ENCODE peak calls at places on chromosomes 1 and 21, in five cellular contexts. T, N, H, F and Z are unnamed samples. For H3K4me1 and H3K9me3, the result is how much of the 10 kb centered on the place peaks cover.

GRCh38 chr1:223271085-223271781 is 92.7 kb downstream of the SUSD4 start:
- DNase-seq in T (no peak), N (no peak), H (peak), F (no peak), Z (no peak)

GRCh38 chr21:45747802-45748445 is 104.4 kb downstream of the PCBP3 start:
- DNase-seq in T (no peak), N (peak), H (no peak), F (no peak), Z (no peak)

GRCh38 chr21:27569831-27570230 is 602.9 kb upstream of the ADAMTS5 start:
- DNase-seq in T (no peak), N (no peak), H (no peak), F (no peak), Z (no peak)

GRCh38 chr1:203807211-203807610 is 11.8 kb downstream of the ZBED6 start:
- DNase-seq in T (no peak), N (peak), H (no peak), F (no peak), Z (no peak)

GRCh38 chr1:224737353-224737727 is 121.2 kb downstream of the CNIH3 start:
- DNase-seq in T (no peak), N (no peak), H (no peak), F (no peak), Z (no peak)

GRCh38 chr1:183185941-183186490 is at the start of gene LAMC2:
- DNase-seq in T (no peak), N (peak), H (peak), F (no peak), Z (no peak)

GRCh38 chr1:58781541-58782307 is 2.1 kb downstream of the JUN start:
- DNase-seq in T (no peak), N (peak), H (peak), F (peak), Z (peak)

GRCh38 chr1:236602171-236602570 is 2.1 kb downstream of the HEATR1 start:
- DNase-seq in T (no peak), N (no peak), H (no peak), F (no peak), Z (no peak)

GRCh38 chr1:10109372-10109771 is 76.6 kb downstream of the UBE4B start:
- DNase-seq in T (no peak), N (no peak), H (no peak), F (no peak), Z (no peak)

GRCh38 chr1:60428161-60428560 is 354.6 kb upstream of the C1orf87 start:
- DNase-seq in T (no peak), N (no peak), H (no peak), F (no peak), Z (no peak)

GRCh38 chr1:111366256-111366655 is 61.3 kb downstream of the OVGP1 start:
- DNase-seq in T (no peak), N (peak), H (no peak), F (no peak), Z (no peak)

GRCh38 chr1:188027613-188028012 is 1198.9 kb downstream of the PLA2G4A start:
- DNase-seq in T (no peak), N (peak), H (no peak), F (no peak), Z (no peak)

GRCh38 chr1:240122639-240123604 is 31.2 kb downstream of the FMN2 start:
- DNase-seq in T (no peak), N (peak), H (peak), F (no peak), Z (no peak)

GRCh38 chr1:65509912-65510680 is 89.6 kb downstream of the LEPR start:
- DNase-seq in T (no peak), N (peak), H (no peak), F (no peak), Z (no peak)

GRCh38 chr1:177945943-177946650 is 23.8 kb downstream of the SEC16B start:
- DNase-seq in T (no peak), N (no peak), H (peak), F (no peak), Z (no peak)

GRCh38 chr1:24724345-24725208 is 20.7 kb upstream of the CLIC4 start:
- DNase-seq in T (no peak), N (peak), H (no peak), F (no peak), Z (no peak)

GRCh38 chr1:37158113-37158749 is 123.9 kb upstream of the GRIK3 start:
- DNase-seq in T (no peak), N (no peak), H (no peak), F (no peak), Z (no peak)

GRCh38 chr1:58432813-58433668 is 113.5 kb downstream of the OMA1 start:
- DNase-seq in T (no peak), N (peak), H (no peak), F (no peak), Z (no peak)

GRCh38 chr1:112721966-112722524 is 6.9 kb upstream of the PPM1J start:
- DNase-seq in T (no peak), N (no peak), H (no peak), F (no peak), Z (no peak)

GRCh38 chr1:93463960-93464359 is 16.0 kb downstream of the FNBP1L start:
- DNase-seq in T (no peak), N (peak), H (no peak), F (no peak), Z (no peak)

GRCh38 chr1:34590211-34590623 is 164.6 kb upstream of the GJB5 start:
- DNase-seq in T (no peak), N (no peak), H (peak), F (no peak), Z (no peak)

GRCh38 chr1:228647523-228648444 is 87.5 kb upstream of the RHOU start:
- DNase-seq in T (no peak), N (peak), H (peak), F (no peak), Z (no peak)

GRCh38 chr1:14835725-14836124 is 237.2 kb downstream of the KAZN start:
- DNase-seq in T (no peak), N (peak), H (no peak), F (no peak), Z (no peak)

GRCh38 chr1:214664656-214665433 is 61.9 kb downstream of the CENPF start:
- DNase-seq in T (no peak), N (peak), H (no peak), F (no peak), Z (no peak)

GRCh38 chr1:5688479-5689077 is 303.6 kb downstream of the NPHP4 start:
- DNase-seq in T (no peak), N (no peak), H (no peak), F (no peak), Z (no peak)

GRCh38 chr21:42079008-42079938 is 8.2 kb downstream of the UMODL1 start:
- DNase-seq in T (no peak), N (no peak), H (no peak), F (no peak), Z (no peak)

GRCh38 chr1:162717548-162717947 is 73.0 kb upstream of the HSD17B7 start:
- DNase-seq in T (no peak), N (no peak), H (no peak), F (no peak), Z (no peak)

GRCh38 chr1:152328801-152329391 is 3.9 kb upstream of the FLG start:
- DNase-seq in T (no peak), N (peak), H (no peak), F (no peak), Z (no peak)

GRCh38 chr21:25967566-25968438 is 202.8 kb downstream of the APP start:
- DNase-seq in T (no peak), N (peak), H (peak), F (peak), Z (peak)

GRCh38 chr1:16334655-16335340 is 17.5 kb downstream of the FBXO42 start:
- DNase-seq in T (no peak), N (no peak), H (no peak), F (no peak), Z (no peak)

GRCh38 chr1:111944121-111944785 is 45.2 kb downstream of the KCND3 start:
- DNase-seq in T (no peak), N (no peak), H (no peak), F (no peak), Z (no peak)

GRCh38 chr1:211975152-211975941 is 60.0 kb downstream of the INTS7 start:
- DNase-seq in T (no peak), N (no peak), H (no peak), F (no peak), Z (no peak)

GRCh38 chr1:11648732-11649158 is 5.5 kb downstream of the FBXO2 start:
- DNase-seq in T (no peak), N (no peak), H (peak), F (peak), Z (no peak)

GRCh38 chr1:184533915-184534314 is 147.1 kb downstream of the C1orf21 start:
- DNase-seq in T (no peak), N (no peak), H (no peak), F (no peak), Z (no peak)

GRCh38 chr1:3504823-3505155 is 50.3 kb downstream of the ARHGEF16 start:
- DNase-seq in T (no peak), N (no peak), H (no peak), F (no peak), Z (no peak)

GRCh38 chr1:74824497-74825107 is 91.7 kb downstream of the TYW3 start:
- DNase-seq in T (no peak), N (no peak), H (no peak), F (no peak), Z (no peak)

GRCh38 chr1:96533820-96534219 is 187.8 kb upstream of the PTBP2 start:
- DNase-seq in T (no peak), N (no peak), H (no peak), F (no peak), Z (no peak)

GRCh38 chr1:234331511-234331910 is 41.7 kb upstream of the COA6 start:
- DNase-seq in T (no peak), N (no peak), H (no peak), F (no peak), Z (no peak)

DNA sequence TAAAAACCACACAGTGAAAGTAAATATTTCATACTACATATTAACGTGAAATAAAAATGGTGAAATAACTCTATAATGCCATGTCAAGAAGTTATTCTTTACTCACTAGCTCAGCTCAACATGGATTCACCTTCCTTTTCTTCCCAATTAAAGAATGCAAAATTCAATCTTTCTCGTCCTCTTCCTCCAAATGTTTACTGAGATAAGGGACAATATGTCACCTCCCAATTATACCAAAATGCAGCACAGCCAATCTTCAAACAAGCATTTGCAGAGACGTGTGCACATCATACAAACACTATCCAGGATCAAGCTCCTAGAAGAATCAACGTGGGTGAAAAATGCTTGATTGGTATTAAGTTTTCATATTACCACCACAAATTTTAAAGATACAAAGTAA is 7.3 kb downstream of the PTP4A2 start:
- DNase-seq in T (no peak), N (no peak), H (no peak), F (no peak), Z (no peak)
- H3K4me1 ChIP-seq in T (half or more), N (under half), H (half or more), F (under half), Z (half or more)

GRCh38 chr1:56940039-56940438 is 25.8 kb downstream of the C8B start:
- DNase-seq in T (no peak), N (no peak), H (no peak), F (no peak), Z (no peak)
- H3K4me3 ChIP-seq in T (no peak), N (no peak), H (no peak), F (no peak), Z (no peak)

GRCh38 chr1:4616831-4617465 is 37.5 kb upstream of the AJAP1 start:
- DNase-seq in T (no peak), N (no peak), H (no peak), F (no peak), Z (no peak)
- H3K9me3 ChIP-seq in T (under half), N (under half), H (under half), F (under half), Z (under half)

GRCh38 chr1:151058682-151059341 is 610 bp downstream of the CDC42SE1 start:
- DNase-seq in T (no peak), N (no peak), H (peak), F (no peak), Z (no peak)
- H3K4me1 ChIP-seq in T (under half), N (under half), H (under half), F (under half), Z (under half)

GRCh38 chr1:2314297-2314802 is 77.0 kb downstream of the MORN1 start:
- DNase-seq in T (no peak), N (no peak), H (peak), F (peak), Z (no peak)

GRCh38 chr1:2312589-2313301 is 78.6 kb downstream of the MORN1 start:
- DNase-seq in T (no peak), N (no peak), H (no peak), F (peak), Z (no peak)

GRCh38 chr1:2314803-2315710 is 76.3 kb downstream of the MORN1 start:
- DNase-seq in T (no peak), N (no peak), H (no peak), F (peak), Z (peak)

GRCh38 chr1:2312196-2312588 is 79.2 kb downstream of the MORN1 start:
- DNase-seq in T (no peak), N (no peak), H (no peak), F (no peak), Z (no peak)

DNA sequence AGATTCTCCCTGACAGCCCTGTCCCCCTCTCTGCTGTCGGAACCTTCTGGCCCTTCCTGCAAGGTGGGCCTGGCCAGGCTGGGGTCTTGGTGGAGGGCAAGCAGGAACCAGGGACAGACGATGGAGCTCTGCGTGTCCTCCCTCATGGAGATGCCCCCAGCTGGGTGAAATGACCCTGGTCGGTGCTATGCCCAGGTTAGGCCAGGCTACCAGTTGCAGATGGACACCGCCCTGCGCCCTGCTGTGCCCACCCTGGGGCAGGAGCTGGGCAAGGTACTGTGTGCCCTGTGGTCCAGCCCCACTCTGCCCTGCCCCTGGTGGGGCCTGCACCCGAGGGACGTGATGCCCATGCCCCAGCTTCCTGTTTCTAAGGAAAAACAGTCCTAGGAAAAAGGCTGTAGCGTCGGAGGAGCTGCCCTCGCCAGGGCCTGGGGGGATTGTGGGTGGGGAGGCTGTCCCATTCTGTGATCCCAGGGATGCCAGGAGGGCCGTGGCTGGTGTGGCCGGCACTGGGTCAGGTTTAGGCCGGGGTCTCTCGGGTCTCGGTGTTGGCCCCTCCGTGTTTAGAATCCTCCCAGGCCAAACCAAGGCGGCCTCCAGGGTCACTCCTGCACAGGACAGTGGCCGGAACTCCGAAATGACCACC is 77.6 kb downstream of the MORN1 start:
- DNase-seq in T (no peak), N (no peak), H (no peak), F (no peak), Z (no peak)
- H3K4me3 ChIP-seq in T (peak), N (peak), H (no peak), F (peak), Z (no peak)

DNA sequence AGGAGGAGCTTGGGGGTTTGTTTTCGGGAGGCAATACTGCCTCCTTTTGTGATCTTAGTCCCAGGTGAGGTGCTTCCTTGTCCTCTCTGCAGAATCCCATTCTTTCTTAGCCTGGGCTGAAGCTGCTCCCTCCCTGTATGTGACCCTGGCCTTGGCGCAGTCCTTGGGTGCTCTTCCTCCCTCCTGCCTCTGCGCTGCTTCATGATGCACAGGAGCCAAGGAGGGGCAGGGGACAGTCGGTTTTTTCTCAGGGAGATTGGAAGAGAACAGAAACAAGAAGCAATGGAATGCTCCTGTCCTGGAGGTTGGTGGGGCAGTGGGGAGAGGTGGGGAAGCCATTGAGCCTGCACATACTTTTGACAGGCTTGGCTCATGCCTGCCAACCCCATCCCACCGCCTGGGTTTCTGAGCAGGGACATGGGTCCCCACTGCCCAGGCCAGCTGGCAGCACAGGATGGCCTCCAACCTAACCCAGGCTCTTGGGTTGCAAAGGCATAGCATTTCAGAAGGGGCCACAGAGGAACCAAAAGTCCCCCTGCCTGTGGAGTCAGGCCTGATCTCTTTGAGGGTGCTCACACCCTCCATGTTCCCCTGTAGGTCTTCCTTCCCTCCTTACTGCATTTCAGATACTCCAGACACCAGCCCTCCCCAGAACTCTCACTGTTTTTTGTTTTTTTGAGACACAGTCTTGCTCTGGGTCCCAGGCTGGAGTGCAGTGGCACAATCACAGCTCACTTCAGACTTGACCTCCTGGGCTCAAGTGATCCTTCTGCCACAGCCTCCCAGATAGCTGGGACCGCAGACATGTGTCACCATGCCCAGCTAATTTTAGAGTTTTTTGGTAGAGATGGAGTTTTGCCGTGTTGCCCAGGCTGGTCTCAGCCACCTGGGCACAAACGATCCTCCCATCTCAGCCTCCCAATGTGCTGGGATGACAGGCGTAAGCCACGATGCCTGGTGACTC is 16.1 kb downstream of the IL6R start:
- DNase-seq in T (no peak), N (no peak), H (no peak), F (no peak), Z (no peak)
- H3K9me3 ChIP-seq in T (under half), N (under half), H (under half), F (under half), Z (under half)